ENCODE peak calls at places on chromosomes 5 and 9, in six cellular contexts. I is NAMALWA; C is uterus; T is activated T-helper 1 cell treated with Interleukin-2 at 50 U/mL for 16 hours; F is non-pigmented ciliary epithelial cell; H is activated CD8-positive, alpha-beta memory T cell treated with anti-CD3 and anti-CD28 coated beads for 4 hours. K is an unnamed sample.

GRCh38 chr9:69121155-69122085 is 52.7 kb upstream of the TJP2 start:
- DNase-seq in T (no peak), C (peak), I (peak), F (no peak), H (no peak), K (no peak)

GRCh38 chr5:130762031-130762430 is 403.0 kb downstream of the HINT1 start:
- DNase-seq in C (no peak), I (no peak), F (no peak), T (no peak), H (no peak), K (peak)

GRCh38 chr5:151812757-151813309 is 41.1 kb downstream of the G3BP1 start:
- DNase-seq in T (no peak), I (no peak), F (no peak), H (no peak), C (no peak), K (peak)

GRCh38 chr5:127599321-127599720 is 49.6 kb upstream of the CTXN3 start:
- DNase-seq in I (no peak), T (no peak), C (no peak), H (no peak), F (no peak), K (no peak)

GRCh38 chr9:108151161-108151586 is 661.6 kb upstream of the KLF4 start:
- DNase-seq in F (peak), T (no peak), H (no peak), I (no peak), C (no peak), K (peak)

GRCh38 chr9:109138421-109138820 is 18.7 kb upstream of the TMEM245 start:
- DNase-seq in C (no peak), F (no peak), H (no peak), T (no peak), I (no peak), K (no peak)

GRCh38 chr5:32507738-32508434 is 63.3 kb upstream of the ZFR start:
- DNase-seq in I (no peak), F (no peak), T (no peak), C (peak), H (no peak), K (peak)

GRCh38 chr9:134390537-134390936 is 64.3 kb downstream of the RXRA start:
- DNase-seq in C (no peak), F (no peak), T (peak), I (no peak), H (peak), K (no peak)

GRCh38 chr5:65142511-65143011 is 339.2 kb downstream of the ADAMTS6 start:
- DNase-seq in C (no peak), F (no peak), I (no peak), T (no peak), H (no peak), K (peak)

GRCh38 chr9:17019398-17019797 is 115.4 kb upstream of the CNTLN start:
- DNase-seq in C (no peak), I (no peak), F (no peak), H (no peak), T (no peak), K (no peak)

GRCh38 chr9:128627906-128628305 is 28.7 kb downstream of the DYNC2I2 start:
- DNase-seq in T (no peak), I (no peak), F (no peak), H (no peak), C (no peak), K (no peak)

GRCh38 chr5:31682847-31683246 is 43.9 kb downstream of the PDZD2 start:
- DNase-seq in H (no peak), I (no peak), F (no peak), T (no peak), C (no peak), K (no peak)

GRCh38 chr5:148915224-148915803 is 88.9 kb downstream of the ADRB2 start:
- DNase-seq in F (no peak), C (no peak), H (no peak), I (no peak), T (no peak), K (no peak)

GRCh38 chr5:86768699-86769202 is 151.0 kb downstream of the COX7C start:
- DNase-seq in H (no peak), F (no peak), I (no peak), T (no peak), C (no peak), K (no peak)

GRCh38 chr5:136729901-136730355 is 364.6 kb upstream of the TRPC7 start:
- DNase-seq in C (no peak), T (no peak), I (no peak), H (no peak), F (peak), K (peak)

GRCh38 chr5:55363861-55364260 is 56.1 kb downstream of the MTREX start:
- DNase-seq in F (no peak), T (no peak), I (no peak), H (no peak), C (no peak), K (peak)

GRCh38 chr9:112887377-112887776 is 3.3 kb downstream of the SLC46A2 start:
- DNase-seq in T (no peak), F (no peak), H (no peak), C (no peak), I (peak), K (no peak)

GRCh38 chr5:53311661-53312060 is 168.8 kb upstream of the FST start:
- DNase-seq in I (no peak), T (no peak), H (no peak), C (no peak), F (no peak), K (no peak)

GRCh38 chr5:74318985-74319563 is 321.5 kb downstream of the ENC1 start:
- DNase-seq in C (no peak), I (no peak), F (no peak), H (no peak), T (no peak), K (peak)

GRCh38 chr5:80790698-80791097 is 135.9 kb upstream of the DHFR start:
- DNase-seq in F (no peak), C (no peak), T (no peak), I (no peak), H (no peak), K (no peak)

GRCh38 chr5:32522429-32523143 is 62.8 kb upstream of the SUB1 start:
- DNase-seq in I (no peak), C (peak), H (no peak), F (no peak), T (peak), K (peak)

GRCh38 chr5:92641031-92641962 is 939.7 kb downstream of the NR2F1-AS1 start:
- DNase-seq in T (no peak), H (no peak), I (peak), C (peak), F (no peak), K (peak)

GRCh38 chr9:136438909-136439549 is 616 bp downstream of the INPP5E start:
- DNase-seq in F (no peak), H (peak), I (peak), C (peak), T (peak), K (peak)

GRCh38 chr5:33379757-33380156 is 61.0 kb upstream of the TARS1 start:
- DNase-seq in H (no peak), F (no peak), T (no peak), I (peak), C (no peak), K (peak)